ENCODE peak calls at places on chromosomes 5 and 9, in five cellular contexts. J is HepG2, Y is H1, P is GM12878, G is K562. U is an unnamed sample.

GRCh38 chr5:134426362-134426761 is 14.7 kb upstream of the CDKN2AIPNL start:
- DNase-seq in J (no peak), Y (no peak), P (no peak), G (no peak), U (no peak)

GRCh38 chr9:122130837-122131236 is 28.7 kb downstream of the NDUFA8 start:
- DNase-seq in J (no peak), Y (no peak), P (no peak), G (no peak), U (no peak)

GRCh38 chr9:136135326-136136126 is 16.9 kb upstream of the TMEM250 start:
- DNase-seq in J (no peak), Y (no peak), P (no peak), G (no peak), U (no peak)

GRCh38 chr5:137888875-137889759 is at the start of gene PKD2L2:
- DNase-seq in J (no peak), Y (peak), P (peak), G (peak), U (no peak)

GRCh38 chr9:100294341-100294740 is 58.4 kb downstream of the TEX10 start:
- DNase-seq in J (no peak), Y (no peak), P (no peak), G (no peak), U (no peak)

GRCh38 chr5:129631946-129632345 is 115.9 kb upstream of the MINAR2 start:
- DNase-seq in J (no peak), Y (no peak), P (no peak), G (no peak), U (no peak)

GRCh38 chr5:78497573-78498533 is 137.4 kb downstream of the SCAMP1 start:
- DNase-seq in J (no peak), Y (no peak), P (no peak), G (no peak), U (no peak)

GRCh38 chr9:89659473-89660256 is 54.9 kb downstream of the GADD45G start:
- DNase-seq in J (no peak), Y (no peak), P (no peak), G (no peak), U (no peak)

GRCh38 chr5:96904054-96904931 is 28.0 kb downstream of the ERAP2 start:
- DNase-seq in J (no peak), Y (no peak), P (no peak), G (no peak), U (no peak)

GRCh38 chr5:146291421-146292074 is 47.1 kb upstream of the POU4F3 start:
- DNase-seq in J (peak), Y (no peak), P (no peak), G (peak), U (peak)

GRCh38 chr5:1128977-1129724 is 17.3 kb upstream of the SLC12A7 start:
- DNase-seq in J (no peak), Y (no peak), P (no peak), G (no peak), U (no peak)

GRCh38 chr5:153632748-153633290 is 142.3 kb downstream of the GRIA1 start:
- DNase-seq in J (no peak), Y (no peak), P (no peak), G (no peak), U (no peak)

GRCh38 chr9:95840096-95840495 is 35.4 kb upstream of the ERCC6L2 start:
- DNase-seq in J (no peak), Y (no peak), P (no peak), G (no peak), U (no peak)

GRCh38 chr5:22837803-22838202 is 15.3 kb downstream of the CDH12 start:
- DNase-seq in J (no peak), Y (no peak), P (no peak), G (no peak), U (no peak)

GRCh38 chr9:132367613-132368305 is 13.0 kb upstream of the SETX start:
- DNase-seq in J (no peak), Y (no peak), P (no peak), G (no peak), U (no peak)

GRCh38 chr5:124662261-124662781 is 84.1 kb downstream of the ZNF608 start:
- DNase-seq in J (no peak), Y (no peak), P (no peak), G (no peak), U (peak)
- TF ChIP-seq SP1 in J (no peak), Y (no peak), P (no peak), G (no peak), U (peak)

GRCh38 chr9:36960575-36960955 is 73.5 kb downstream of the PAX5 start:
- DNase-seq in J (no peak), Y (no peak), P (no peak), G (no peak), U (no peak)

GRCh38 chr9:36961051-36961450 is 73.0 kb downstream of the PAX5 start:
- DNase-seq in J (no peak), Y (no peak), P (no peak), G (no peak), U (no peak)

GRCh38 chr9:36963356-36963755 is 70.7 kb downstream of the PAX5 start:
- DNase-seq in J (no peak), Y (no peak), P (no peak), G (no peak), U (no peak)

GRCh38 chr9:36962721-36963120 is 71.3 kb downstream of the PAX5 start:
- DNase-seq in J (no peak), Y (no peak), P (no peak), G (no peak), U (no peak)

DNA sequence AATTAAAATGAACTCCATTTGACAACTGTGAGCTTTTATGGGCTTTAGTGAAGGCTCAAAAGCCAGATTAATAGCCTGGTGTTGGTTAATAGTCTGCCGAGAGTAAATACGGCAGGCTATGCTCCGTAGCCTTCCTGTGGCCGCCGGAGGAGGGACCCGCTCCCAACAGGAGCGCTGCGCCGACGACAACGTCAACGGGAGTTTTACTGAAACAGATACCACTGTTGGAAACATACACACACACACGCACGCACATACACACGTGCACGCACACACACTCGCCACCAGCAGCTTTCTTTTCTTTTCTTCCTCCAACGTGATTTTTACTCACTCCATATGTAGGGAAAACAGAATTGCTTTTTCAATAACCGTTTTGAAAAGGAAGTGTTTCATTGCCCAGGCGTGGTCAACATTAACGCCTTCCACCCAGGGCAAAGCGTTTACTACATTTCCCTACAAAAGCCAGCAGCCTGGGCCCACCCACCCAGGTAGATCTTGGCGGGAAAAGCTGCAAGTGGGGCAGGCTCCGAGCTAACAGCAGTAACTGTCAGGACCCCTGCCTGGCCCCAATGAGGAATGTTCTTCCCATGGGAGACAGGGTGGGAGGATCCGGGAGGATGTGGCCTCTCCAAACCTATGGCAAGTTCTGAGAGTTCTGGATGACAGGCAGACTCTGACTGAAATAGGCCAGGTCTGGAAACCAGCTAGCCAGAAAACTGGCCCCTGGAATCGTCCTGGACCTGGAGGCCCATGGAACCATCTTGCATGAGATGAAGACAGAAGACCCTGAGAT is 72.3 kb downstream of the PAX5 start:
- DNase-seq in J (no peak), Y (no peak), P (no peak), G (no peak), U (no peak)
- TF ChIP-seq POLR2AphosphoS5 in J (no peak), Y (no peak), P (no peak), G (no peak), U (no peak)

DNA sequence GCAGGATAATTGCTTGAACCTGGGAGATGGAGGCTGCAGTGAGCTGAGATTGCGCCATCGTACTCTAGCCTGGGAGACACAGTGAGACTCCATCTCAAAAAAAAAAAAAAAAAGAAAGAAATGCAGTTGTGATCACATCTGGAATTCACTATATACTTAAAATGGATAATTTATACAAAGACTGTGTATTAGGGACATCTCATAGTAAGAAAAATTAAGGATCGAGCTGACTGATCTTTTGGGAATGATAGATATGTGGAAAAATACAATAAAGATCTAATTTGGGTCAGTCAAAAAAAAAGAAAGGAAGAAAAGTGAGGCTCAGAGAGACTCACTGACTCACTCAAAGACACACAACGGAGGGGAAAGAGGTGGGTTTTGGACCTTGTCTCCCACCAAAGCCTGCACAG is 73.2 kb upstream of the STXBP1 start:
- DNase-seq in J (no peak), Y (no peak), P (no peak), G (no peak), U (no peak)
- TF ChIP-seq SIN3A in J (no peak), Y (no peak), P (no peak), G (no peak), U (no peak)

GRCh38 chr5:174706997-174707548 is 17.3 kb upstream of the MSX2 start:
- DNase-seq in J (no peak), Y (no peak), P (no peak), G (no peak), U (no peak)
- TF ChIP-seq SP1 in J (no peak), Y (no peak), P (no peak), G (no peak), U (no peak)

GRCh38 chr5:178068293-178068692 is 45.0 kb upstream of the N4BP3 start:
- DNase-seq in J (no peak), Y (no peak), P (no peak), G (no peak), U (no peak)

GRCh38 chr5:178069909-178070308 is 43.4 kb upstream of the N4BP3 start:
- DNase-seq in J (peak), Y (no peak), P (no peak), G (peak), U (peak)

GRCh38 chr5:178063277-178063676 is 50.1 kb upstream of the N4BP3 start:
- DNase-seq in J (no peak), Y (no peak), P (no peak), G (no peak), U (no peak)

GRCh38 chr5:178071108-178071507 is 42.2 kb upstream of the N4BP3 start:
- DNase-seq in J (no peak), Y (no peak), P (no peak), G (no peak), U (no peak)

DNA sequence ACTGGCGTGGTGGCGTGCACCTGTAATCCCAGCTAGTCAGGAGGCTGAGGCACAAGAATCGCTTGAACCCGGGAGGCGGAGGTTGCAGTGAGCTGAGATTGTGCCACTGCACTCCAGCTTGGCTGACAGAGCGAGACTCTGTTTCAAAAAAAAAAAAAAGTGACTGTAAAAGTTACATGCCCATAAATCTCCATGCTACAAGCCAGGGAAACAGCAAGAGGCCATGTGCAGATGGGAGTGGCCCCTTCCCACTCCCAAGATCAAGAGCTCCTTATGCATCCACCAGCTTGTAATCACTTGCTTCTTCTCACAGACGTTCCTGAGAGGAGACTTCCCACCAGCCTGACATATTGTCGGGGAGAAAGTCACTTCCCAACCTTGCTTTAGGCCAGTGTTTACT is 45.6 kb upstream of the N4BP3 start:
- DNase-seq in J (no peak), Y (no peak), P (no peak), G (no peak), U (no peak)
- TF ChIP-seq POLR2AphosphoS5 in J (no peak), Y (no peak), P (no peak), G (no peak), U (no peak)

GRCh38 chr5:38546691-38547146 is 9.7 kb downstream of the LIFR start:
- DNase-seq in J (peak), Y (no peak), P (no peak), G (no peak), U (no peak)

GRCh38 chr5:38547257-38547656 is 9.2 kb downstream of the LIFR start:
- DNase-seq in J (no peak), Y (no peak), P (no peak), G (no peak), U (no peak)

GRCh38 chr5:38543074-38543473 is 13.4 kb downstream of the LIFR start:
- DNase-seq in J (no peak), Y (no peak), P (no peak), G (no peak), U (no peak)

GRCh38 chr5:38541174-38541724 is 15.2 kb downstream of the LIFR start:
- DNase-seq in J (no peak), Y (no peak), P (no peak), G (no peak), U (no peak)

DNA sequence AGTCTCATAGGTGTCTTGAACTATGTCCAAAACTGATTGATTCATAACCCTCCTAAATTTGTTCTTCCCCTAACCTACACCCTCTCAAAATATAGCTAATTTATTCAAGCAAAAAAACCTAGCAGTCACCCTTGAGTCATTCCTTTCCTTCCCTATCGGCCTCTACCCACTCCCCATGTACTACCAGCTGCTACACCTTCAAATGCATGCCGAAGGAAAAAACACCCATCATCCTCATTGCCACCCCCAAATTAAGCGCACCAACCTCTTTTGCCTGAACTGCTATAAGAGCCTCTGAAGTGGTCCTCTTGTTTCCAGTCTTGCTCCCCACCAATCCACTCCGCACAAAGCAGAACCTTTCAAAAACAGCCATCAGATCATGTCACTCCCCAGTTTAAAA is 12.6 kb downstream of the LIFR start:
- DNase-seq in J (no peak), Y (no peak), P (no peak), G (no peak), U (no peak)
- TF ChIP-seq SIN3A in J (no peak), Y (no peak), P (no peak), G (no peak), U (no peak)

DNA sequence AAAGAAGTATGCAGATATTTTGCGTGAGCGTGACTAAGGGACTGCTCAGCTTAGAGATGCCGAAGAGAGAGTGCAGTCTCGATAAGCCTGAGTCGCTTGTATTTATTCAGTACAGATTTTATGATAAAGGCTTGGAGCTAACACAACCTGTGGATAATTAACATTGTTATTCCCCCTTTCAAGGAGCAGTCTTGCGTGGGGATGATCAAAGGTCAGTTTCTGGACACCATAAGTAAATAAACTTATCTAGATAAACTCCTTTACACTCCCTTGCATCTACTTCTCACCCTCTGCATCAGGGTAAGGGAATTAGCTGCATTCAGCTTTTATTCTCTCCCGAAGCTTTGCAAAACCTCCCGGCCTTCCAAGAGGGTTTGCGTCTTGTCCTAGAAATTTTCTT is 357.8 kb upstream of the ST8SIA4 start:
- DNase-seq in J (no peak), Y (no peak), P (no peak), G (no peak), U (no peak)
- TF ChIP-seq SP1 in J (no peak), Y (no peak), P (no peak), G (no peak), U (no peak)